ENCODE peak calls at places on chromosome 7, in nine cellular contexts. N, I, Z, R, K, Q, L, M and T are unnamed samples.

GRCh38 chr7:34846976-34847375 is 189.0 kb downstream of the NPSR1 start:
- DNase-seq in N (no peak), I (no peak), Z (no peak), R (no peak), K (no peak), Q (no peak), L (no peak), M (no peak), T (no peak)

GRCh38 chr7:40221836-40222235 is 87.0 kb downstream of the SUGCT start:
- DNase-seq in N (no peak), I (peak; percentile 87), Z (peak; percentile 31), R (no peak), K (no peak), Q (peak; percentile 99), L (peak; percentile 88), M (no peak), T (no peak)

GRCh38 chr7:137469191-137469811 is 125.8 kb upstream of the PTN start:
- DNase-seq in N (no peak), I (no peak), Z (no peak), R (no peak), K (no peak), Q (no peak), L (no peak), M (no peak), T (no peak)

GRCh38 chr7:143263266-143264195 is at the start of gene GSTK1:
- DNase-seq in N (peak; percentile 94), I (no peak), Z (peak; percentile 93), R (peak; percentile 55), K (peak; percentile 67), Q (peak; percentile 64), L (peak; percentile 52), M (peak; percentile 92), T (peak; percentile 77)

GRCh38 chr7:143003393-143004051 is 23.4 kb downstream of the OR9A2 start:
- DNase-seq in N (no peak), I (peak; percentile 10), Z (peak; percentile 30), R (peak; percentile 12), K (no peak), Q (peak; percentile 73), L (peak; percentile 39), M (no peak), T (no peak)

GRCh38 chr7:117014099-117014656 is 60.9 kb downstream of the ST7 start:
- DNase-seq in N (no peak), I (no peak), Z (no peak), R (no peak), K (no peak), Q (no peak), L (no peak), M (no peak), T (no peak)

GRCh38 chr7:70571403-70571911 is 560.5 kb upstream of the GALNT17 start:
- DNase-seq in N (no peak), I (peak; percentile 11), Z (no peak), R (no peak), K (no peak), Q (no peak), L (no peak), M (peak; percentile 53), T (no peak)

GRCh38 chr7:124322561-124322960 is 289.7 kb upstream of the TMEM229A start:
- DNase-seq in N (no peak), I (no peak), Z (no peak), R (no peak), K (no peak), Q (no peak), L (no peak), M (no peak), T (no peak)

GRCh38 chr7:45080265-45080957 is 8.4 kb downstream of the NACAD start:
- DNase-seq in N (no peak), I (no peak), Z (no peak), R (no peak), K (no peak), Q (no peak), L (no peak), M (no peak), T (no peak)

GRCh38 chr7:70849580-70850235 is 282.2 kb upstream of the GALNT17 start:
- DNase-seq in N (no peak), I (no peak), Z (no peak), R (no peak), K (no peak), Q (no peak), L (no peak), M (no peak), T (no peak)

DNA sequence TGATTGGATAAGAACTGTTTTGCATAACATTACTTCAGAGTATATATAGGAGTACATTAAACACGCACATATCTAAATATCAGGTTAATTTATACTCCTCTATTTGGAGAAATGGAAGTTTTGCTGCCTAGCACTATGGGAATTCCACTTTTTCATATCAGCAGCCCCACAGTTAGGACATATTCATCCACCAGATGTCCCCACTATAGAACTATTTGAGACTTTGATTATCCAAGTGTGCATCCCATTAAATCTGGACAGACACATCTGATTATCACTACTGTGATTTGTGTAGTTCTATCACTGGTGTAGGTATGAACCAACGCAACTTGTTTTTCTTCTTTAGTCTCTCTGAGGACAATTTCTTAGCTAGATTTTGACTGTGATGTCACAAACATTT is 345.7 kb downstream of the THSD7A start:
- DNase-seq in N (no peak), I (no peak), Z (no peak), R (no peak), K (no peak), Q (peak; percentile 3), L (no peak), M (no peak), T (no peak)
- TF ChIP-seq CTCF in N (no peak), I (no peak), Z (no peak), R (no peak), K (no peak), Q (no peak), L (no peak), M (no peak), T (no peak)

DNA sequence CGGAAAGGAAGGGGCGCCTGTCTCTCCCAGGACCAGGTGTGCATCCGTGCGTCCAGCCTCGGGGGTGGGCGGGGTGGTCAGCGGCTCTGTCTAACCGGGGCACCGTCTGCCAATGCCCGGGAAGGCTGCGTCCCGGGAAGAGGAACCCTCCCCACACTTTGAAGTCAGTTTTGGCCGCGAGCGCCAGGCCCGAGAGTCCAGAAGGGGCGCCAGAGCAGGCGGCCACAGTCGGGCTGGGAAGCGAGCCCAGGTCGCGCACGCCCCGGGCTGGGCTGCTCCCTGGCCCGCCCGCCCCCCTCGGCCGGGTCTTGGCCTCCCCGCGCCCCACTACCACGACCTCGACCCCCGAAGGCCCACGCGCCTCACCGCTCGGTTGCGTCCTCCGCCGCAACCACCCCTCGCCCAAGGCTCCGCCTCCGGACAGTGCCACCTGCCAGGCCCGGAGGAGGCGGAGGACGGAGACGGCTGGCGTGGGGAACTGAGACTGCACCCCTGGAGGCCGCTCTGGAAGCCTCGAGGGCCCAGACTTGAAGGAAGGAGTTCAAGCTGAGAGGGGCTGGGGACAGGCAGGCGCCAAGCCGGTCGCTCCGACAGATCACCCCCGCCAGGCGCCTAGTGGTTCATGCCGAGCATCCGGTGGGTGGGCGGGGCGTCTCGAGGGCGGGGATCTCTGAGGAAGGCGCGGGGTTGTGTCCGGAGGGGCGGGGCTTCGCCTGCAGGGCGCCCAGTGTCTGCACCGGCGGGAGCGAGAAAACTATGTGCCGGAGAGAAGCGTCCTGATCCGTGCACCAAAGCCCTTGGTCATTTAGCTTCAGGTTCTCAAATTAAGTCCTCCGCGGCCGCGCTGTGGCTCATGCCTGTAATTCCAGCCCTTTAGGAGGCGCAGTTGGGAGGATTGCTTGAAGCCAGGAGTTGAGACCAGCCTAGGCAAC is at the start of gene BRAT1:
- DNase-seq in N (peak; percentile 99), I (peak; percentile 55), Z (peak; percentile 98), R (peak; percentile 96), K (peak; percentile 96), Q (peak; percentile 93), L (peak; percentile 94), M (peak; percentile 99), T (peak; percentile 97)
- TF ChIP-seq CTCF in N (peak; percentile 59), I (peak; percentile 54), Z (peak; percentile 42), R (peak; percentile 63), K (no peak), Q (peak; percentile 54), L (peak; percentile 62), M (peak; percentile 39), T (peak; percentile 66)

GRCh38 chr7:2169923-2170575 is 62.7 kb downstream of the MAD1L1 start:
- DNase-seq in N (no peak), I (no peak), Z (no peak), R (no peak), K (no peak), Q (no peak), L (no peak), M (no peak), T (no peak)

GRCh38 chr7:2170576-2171521 is 61.9 kb downstream of the MAD1L1 start:
- DNase-seq in N (no peak), I (no peak), Z (no peak), R (no peak), K (no peak), Q (no peak), L (no peak), M (no peak), T (no peak)

GRCh38 chr7:2172311-2173183 is 60.2 kb downstream of the MAD1L1 start:
- DNase-seq in N (no peak), I (peak; percentile 25), Z (peak; percentile 76), R (no peak), K (no peak), Q (peak; percentile 88), L (peak; percentile 85), M (no peak), T (no peak)

GRCh38 chr7:2173184-2173827 is 59.4 kb downstream of the MAD1L1 start:
- DNase-seq in N (no peak), I (no peak), Z (no peak), R (no peak), K (no peak), Q (no peak), L (no peak), M (no peak), T (no peak)

DNA sequence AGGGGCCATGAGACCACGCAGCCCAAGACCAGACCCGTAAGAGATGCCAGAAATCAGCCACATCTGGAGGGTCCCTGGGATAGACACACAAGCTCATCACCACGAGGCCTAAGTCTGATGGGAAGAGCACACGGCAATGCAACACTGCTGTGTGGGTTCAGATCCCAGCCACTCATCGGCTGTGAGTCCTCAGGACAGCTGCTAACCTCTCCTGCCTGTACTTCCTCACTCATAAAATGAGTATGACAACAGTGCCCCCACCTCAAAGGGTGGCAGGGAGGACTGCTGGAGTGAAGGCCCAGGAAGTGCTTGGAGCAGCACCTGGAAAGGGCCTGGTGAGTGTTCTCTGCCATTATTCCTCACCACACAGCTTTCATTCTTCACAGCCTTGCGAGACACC is 60.9 kb downstream of the MAD1L1 start:
- DNase-seq in N (no peak), I (no peak), Z (no peak), R (no peak), K (no peak), Q (no peak), L (no peak), M (no peak), T (no peak)
- TF ChIP-seq CTCF in N (no peak), I (no peak), Z (no peak), R (no peak), K (no peak), Q (no peak), L (no peak), M (no peak), T (no peak)

GRCh38 chr7:151059362-151060112 is at the start of gene SLC4A2:
- DNase-seq in N (peak; percentile 91), I (no peak), Z (peak; percentile 81), R (peak; percentile 61), K (peak; percentile 65), Q (peak; percentile 70), L (peak; percentile 61), M (peak; percentile 88), T (peak; percentile 81)
- TF ChIP-seq CTCF in N (peak; percentile 59), I (peak; percentile 50), Z (peak; percentile 61), R (peak; percentile 68), K (peak; percentile 67), Q (peak; percentile 52), L (peak; percentile 80), M (peak; percentile 34), T (peak; percentile 75)